ENCODE peak calls at places on chromosome 16, in ten cellular contexts. D is GM23248, C is SK-N-DZ, B is T-helper 17 cell, K is GM12864, F is AG04450, P is fibroblast of the aortic adventitia, U is T-helper 9 cell, Q is thyroid gland, L is substantia nigra. H is an unnamed sample.

GRCh38 chr16:23512168-23512695 is 1.9 kb upstream of the GGA2 start:
- DNase-seq in D (no peak), C (no peak), B (no peak), K (no peak), F (no peak), P (no peak), U (no peak), Q (no peak), L (no peak), H (no peak)

GRCh38 chr16:48542020-48542473 is 67.9 kb downstream of the N4BP1 start:
- DNase-seq in D (peak; percentile 82), C (no peak), B (no peak), K (no peak), F (no peak), P (peak; percentile 77), U (no peak), Q (peak; percentile 74), L (peak; percentile 77), H (no peak)

GRCh38 chr16:55643161-55643970 is 12.4 kb upstream of the SLC6A2 start:
- DNase-seq in D (peak; percentile 19), C (no peak), B (no peak), K (no peak), F (no peak), P (peak; percentile 27), U (no peak), Q (peak; percentile 10), L (peak; percentile 2), H (no peak)

GRCh38 chr16:73113326-73113720 is 65.4 kb upstream of the ZFHX3 start:
- DNase-seq in D (peak; percentile 94), C (no peak), B (no peak), K (no peak), F (no peak), P (peak; percentile 27), U (no peak), Q (no peak), L (no peak), H (no peak)

GRCh38 chr16:19898924-19899604 is 14.4 kb upstream of the GPRC5B start:
- DNase-seq in D (peak; percentile 64), C (peak; percentile 74), B (peak; percentile 12), K (peak; percentile 15), F (no peak), P (peak; percentile 65), U (peak; percentile 9), Q (peak; percentile 37), L (no peak), H (no peak)

GRCh38 chr16:71439531-71439930 is 2.3 kb downstream of the TLE7 start:
- DNase-seq in D (peak; percentile 18), C (no peak), B (no peak), K (no peak), F (no peak), P (no peak), U (no peak), Q (no peak), L (no peak), H (no peak)

GRCh38 chr16:18803569-18804462 is 2.5 kb upstream of the ARL6IP1 start:
- DNase-seq in D (peak; percentile 65), C (no peak), B (no peak), K (no peak), F (no peak), P (peak; percentile 48), U (no peak), Q (no peak), L (no peak), H (no peak)

GRCh38 chr16:154223-155030 is 2.0 kb downstream of the HBZ start:
- DNase-seq in D (peak; percentile 44), C (peak; percentile 49), B (no peak), K (no peak), F (no peak), P (no peak), U (no peak), Q (peak; percentile 14), L (no peak), H (no peak)

GRCh38 chr16:88537864-88538263 is 32.3 kb upstream of the ZC3H18 start:
- DNase-seq in D (no peak), C (no peak), B (no peak), K (no peak), F (no peak), P (no peak), U (no peak), Q (no peak), L (no peak), H (no peak)

GRCh38 chr16:50263940-50264929 is 2.1 kb upstream of the ADCY7 start:
- DNase-seq in D (peak; percentile 43), C (no peak), B (no peak), K (no peak), F (peak; percentile 8), P (peak; percentile 45), U (no peak), Q (no peak), L (no peak), H (no peak)

GRCh38 chr16:86319871-86320270 is 190.5 kb upstream of the FOXF1 start:
- DNase-seq in D (peak; percentile 38), C (no peak), B (no peak), K (no peak), F (no peak), P (peak; percentile 31), U (no peak), Q (no peak), L (no peak), H (no peak)

GRCh38 chr16:81765111-81765919 is 13.8 kb upstream of the PLCG2 start:
- DNase-seq in D (no peak), C (no peak), B (no peak), K (no peak), F (no peak), P (no peak), U (no peak), Q (no peak), L (no peak), H (no peak)

H was measured in T-helper 2 cell.